ENCODE peak calls at places on chromosomes 2 and 18, in four cellular contexts. P is HTR-8/SVneo, B is NCI-H2081, I is H4. M is an unnamed sample.

GRCh38 chr2:112026509-112026908 is 28.6 kb upstream of the TMEM87B start:
- DNase-seq in I (no peak), B (peak; percentile 5), P (no peak), M (no peak)

GRCh38 chr2:195513119-195513518 is 143.9 kb upstream of the SLC39A10 start:
- DNase-seq in P (no peak), B (no peak), I (no peak), M (no peak)

GRCh38 chr2:7841751-7842150 is 840.1 kb upstream of the ID2 start:
- DNase-seq in P (no peak), B (no peak), I (no peak), M (no peak)

GRCh38 chr2:225620227-225620626 is 220.7 kb downstream of the NYAP2 start:
- DNase-seq in I (no peak), B (no peak), P (no peak), M (no peak)

GRCh38 chr2:85278361-85278760 is 49.4 kb downstream of the TGOLN2 start:
- DNase-seq in I (no peak), B (no peak), P (no peak), M (no peak)

GRCh38 chr2:43131890-43132522 is 94.4 kb downstream of the ZFP36L2 start:
- DNase-seq in P (no peak), B (no peak), I (no peak), M (no peak)

GRCh38 chr18:34514238-34514637 is 195.9 kb upstream of the DTNA start:
- DNase-seq in P (no peak), I (no peak), B (no peak), M (no peak)

GRCh38 chr2:135875491-135876065 is 665 bp downstream of the MCM6 start:
- DNase-seq in B (peak; percentile 2), P (peak; percentile 56), I (peak; percentile 58), M (peak; percentile 39)

GRCh38 chr18:61108706-61109105 is 224.5 kb upstream of the CDH20 start:
- DNase-seq in P (no peak), I (no peak), B (no peak), M (no peak)

GRCh38 chr18:48996901-48997463 is 46.2 kb upstream of the SMAD7 start:
- DNase-seq in B (no peak), I (peak; percentile 76), P (peak; percentile 63), M (peak; percentile 86)

GRCh38 chr2:19835818-19836281 is 65.9 kb downstream of the TTC32 start:
- DNase-seq in P (no peak), I (no peak), B (no peak), M (no peak)

GRCh38 chr18:63783394-63783793 is 8.2 kb downstream of the SERPINB7 start:
- DNase-seq in B (no peak), P (no peak), I (no peak), M (no peak)

GRCh38 chr2:31428001-31428418 is 13.5 kb upstream of the XDH start:
- DNase-seq in P (no peak), I (peak; percentile 8), B (no peak), M (no peak)

GRCh38 chr2:71385008-71385407 is 53.4 kb downstream of the ZNF638 start:
- DNase-seq in I (peak; percentile 49), P (peak; percentile 17), B (no peak), M (peak; percentile 1)

GRCh38 chr2:38743672-38744398 is 7.3 kb downstream of the SRSF7 start:
- DNase-seq in I (no peak), B (no peak), P (no peak), M (no peak)

GRCh38 chr2:150787353-150788098 is 300.1 kb upstream of the RND3 start:
- DNase-seq in I (no peak), P (no peak), B (no peak), M (no peak)

GRCh38 chr18:23053756-23054457 is 81.4 kb upstream of the CABLES1 start:
- DNase-seq in I (peak; percentile 34), B (no peak), P (no peak), M (no peak)

GRCh38 chr2:53234548-53234903 is 533.1 kb upstream of the CHAC2 start:
- DNase-seq in B (no peak), I (no peak), P (peak; percentile 21), M (no peak)

GRCh38 chr2:43393918-43394317 is 167.5 kb upstream of the ZFP36L2 start:
- DNase-seq in B (no peak), P (no peak), I (no peak), M (no peak)

GRCh38 chr2:74712223-74713053 is 58.4 kb downstream of the SEMA4F start:
- DNase-seq in I (no peak), B (no peak), P (no peak), M (no peak)

GRCh38 chr2:133862400-133862977 is 294.2 kb upstream of the NCKAP5 start:
- DNase-seq in B (no peak), P (no peak), I (no peak), M (no peak)

GRCh38 chr2:213834331-213834730 is 550.1 kb downstream of the SPAG16 start:
- DNase-seq in I (peak; percentile 34), B (no peak), P (peak; percentile 34), M (peak; percentile 43)

GRCh38 chr2:234468503-234468902 is 28.4 kb downstream of the ARL4C start:
- DNase-seq in P (no peak), I (no peak), B (no peak), M (no peak)

GRCh38 chr18:61669320-61669719 is 223.5 kb downstream of the RNF152 start:
- DNase-seq in B (no peak), I (no peak), P (no peak), M (no peak)

GRCh38 chr2:7034313-7034712 is 117.1 kb downstream of the RNF144A start:
- DNase-seq in P (no peak), I (no peak), B (no peak), M (no peak)

GRCh38 chr2:54946220-54946568 is 104.1 kb downstream of the RTN4 start:
- DNase-seq in I (no peak), B (no peak), P (no peak), M (no peak)

GRCh38 chr2:102522169-102522568 is 49.1 kb downstream of the SLC9A4 start:
- DNase-seq in I (no peak), B (no peak), P (no peak), M (no peak)

GRCh38 chr2:52881606-52882005 is 886.0 kb upstream of the CHAC2 start:
- DNase-seq in B (no peak), P (no peak), I (no peak), M (no peak)

GRCh38 chr2:239113164-239113563 is 265.3 kb downstream of the TWIST2 start:
- DNase-seq in I (no peak), B (peak; percentile 14), P (no peak), M (no peak)

GRCh38 chr2:25566694-25567093 is 106.7 kb downstream of the DTNB start:
- DNase-seq in I (no peak), P (no peak), B (no peak), M (no peak)

GRCh38 chr2:56770490-56770889 is 586.7 kb downstream of the CCDC85A start:
- DNase-seq in I (no peak), B (no peak), P (no peak), M (peak; percentile 48)

GRCh38 chr2:236664131-236664530 is 94.5 kb downstream of the ACKR3 start:
- DNase-seq in P (no peak), B (no peak), I (no peak), M (no peak)